ENCODE peak calls at places on chromosomes 11 and 22, in eight cellular contexts. One of them, this sample, is unnamed.

GRCh38 chr22:33653525-33654063 is 266.7 kb downstream of the LARGE1 start:
- DNase-seq in IMR-90: no peak
- DNase-seq in mammary epithelial cell: no peak
- DNase-seq in GM23338: peak; percentile 39
- DNase-seq in H9: no peak
- DNase-seq in H1: no peak
- DNase-seq in HCT116: no peak
- DNase-seq in neural progenitor cell: no peak
- DNase-seq in this sample: no peak

GRCh38 chr11:117819096-117820040 is 5.2 kb downstream of the FXYD2 start:
- DNase-seq in IMR-90: peak; percentile 63
- DNase-seq in mammary epithelial cell: peak; percentile 66
- DNase-seq in GM23338: peak; percentile 90
- DNase-seq in H9: peak; percentile 87
- DNase-seq in H1: peak; percentile 86
- DNase-seq in HCT116: peak; percentile 70
- DNase-seq in neural progenitor cell: peak; percentile 83
- DNase-seq in this sample: peak; percentile 80

GRCh38 chr11:30919389-30920172 is 333.4 kb upstream of the MPPED2 start:
- DNase-seq in IMR-90: peak; percentile 39
- DNase-seq in mammary epithelial cell: no peak
- DNase-seq in GM23338: no peak
- DNase-seq in H9: no peak
- DNase-seq in H1: no peak
- DNase-seq in HCT116: no peak
- DNase-seq in neural progenitor cell: no peak
- DNase-seq in this sample: no peak

GRCh38 chr22:36971305-36971704 is 47.9 kb downstream of the TST start:
- DNase-seq in IMR-90: no peak
- DNase-seq in mammary epithelial cell: no peak
- DNase-seq in GM23338: no peak
- DNase-seq in H9: no peak
- DNase-seq in H1: no peak
- DNase-seq in HCT116: no peak
- DNase-seq in neural progenitor cell: no peak
- DNase-seq in this sample: no peak

GRCh38 chr11:5923789-5924188 is 18.3 kb upstream of the OR56A3 start:
- DNase-seq in IMR-90: no peak
- DNase-seq in mammary epithelial cell: peak; percentile 20
- DNase-seq in GM23338: no peak
- DNase-seq in H9: no peak
- DNase-seq in H1: no peak
- DNase-seq in HCT116: no peak
- DNase-seq in neural progenitor cell: no peak
- DNase-seq in this sample: no peak

GRCh38 chr11:62269654-62270278 is at the start of gene SCGB2A2:
- DNase-seq in IMR-90: no peak
- DNase-seq in mammary epithelial cell: peak; percentile 13
- DNase-seq in GM23338: peak; percentile 55
- DNase-seq in H9: no peak
- DNase-seq in H1: no peak
- DNase-seq in HCT116: peak; percentile 8
- DNase-seq in neural progenitor cell: no peak
- DNase-seq in this sample: no peak

GRCh38 chr22:30605449-30606110 is 1.4 kb upstream of the TCN2 start:
- DNase-seq in IMR-90: peak; percentile 25
- DNase-seq in mammary epithelial cell: peak; percentile 11
- DNase-seq in GM23338: peak; percentile 75
- DNase-seq in H9: peak; percentile 60
- DNase-seq in H1: peak; percentile 63
- DNase-seq in HCT116: peak; percentile 52
- DNase-seq in neural progenitor cell: peak; percentile 47
- DNase-seq in this sample: peak; percentile 83

GRCh38 chr11:105665281-105665680 is 55.4 kb downstream of the GRIA4 start:
- DNase-seq in IMR-90: no peak
- DNase-seq in mammary epithelial cell: no peak
- DNase-seq in GM23338: peak; percentile 16
- DNase-seq in H9: no peak
- DNase-seq in H1: no peak
- DNase-seq in HCT116: no peak
- DNase-seq in neural progenitor cell: no peak
- DNase-seq in this sample: no peak

GRCh38 chr22:29130490-29130889 is 57.7 kb downstream of the KREMEN1 start:
- DNase-seq in IMR-90: no peak
- DNase-seq in mammary epithelial cell: no peak
- DNase-seq in GM23338: no peak
- DNase-seq in H9: no peak
- DNase-seq in H1: no peak
- DNase-seq in HCT116: no peak
- DNase-seq in neural progenitor cell: no peak
- DNase-seq in this sample: no peak

GRCh38 chr11:102920118-102920684 is 35.3 kb downstream of the MMP13 start:
- DNase-seq in IMR-90: no peak
- DNase-seq in mammary epithelial cell: no peak
- DNase-seq in GM23338: no peak
- DNase-seq in H9: no peak
- DNase-seq in H1: no peak
- DNase-seq in HCT116: no peak
- DNase-seq in neural progenitor cell: no peak
- DNase-seq in this sample: peak; percentile 60

GRCh38 chr11:131025020-131025419 is 108.7 kb upstream of the SNX19 start:
- DNase-seq in IMR-90: peak; percentile 72
- DNase-seq in mammary epithelial cell: peak; percentile 49
- DNase-seq in GM23338: peak; percentile 85
- DNase-seq in H9: peak; percentile 59
- DNase-seq in H1: no peak
- DNase-seq in HCT116: no peak
- DNase-seq in neural progenitor cell: peak; percentile 61
- DNase-seq in this sample: no peak

GRCh38 chr11:76659672-76660532 is 10.6 kb downstream of the LRRC32 start:
- DNase-seq in IMR-90: no peak
- DNase-seq in mammary epithelial cell: no peak
- DNase-seq in GM23338: no peak
- DNase-seq in H9: no peak
- DNase-seq in H1: no peak
- DNase-seq in HCT116: no peak
- DNase-seq in neural progenitor cell: no peak
- DNase-seq in this sample: no peak

GRCh38 chr22:23396362-23397007 is 183.6 kb downstream of the IGLL1 start:
- DNase-seq in IMR-90: no peak
- DNase-seq in mammary epithelial cell: no peak
- DNase-seq in GM23338: no peak
- DNase-seq in H9: no peak
- DNase-seq in H1: no peak
- DNase-seq in HCT116: no peak
- DNase-seq in neural progenitor cell: no peak
- DNase-seq in this sample: peak; percentile 52

GRCh38 chr11:128392259-128392658 is 195.1 kb downstream of the ETS1 start:
- DNase-seq in IMR-90: no peak
- DNase-seq in mammary epithelial cell: no peak
- DNase-seq in GM23338: no peak
- DNase-seq in H9: no peak
- DNase-seq in H1: no peak
- DNase-seq in HCT116: no peak
- DNase-seq in neural progenitor cell: peak; percentile 10
- DNase-seq in this sample: no peak

GRCh38 chr11:1088927-1089737 is 14.5 kb downstream of the MUC2 start:
- DNase-seq in IMR-90: no peak
- DNase-seq in mammary epithelial cell: no peak
- DNase-seq in GM23338: no peak
- DNase-seq in H9: no peak
- DNase-seq in H1: no peak
- DNase-seq in HCT116: no peak
- DNase-seq in neural progenitor cell: no peak
- DNase-seq in this sample: no peak

GRCh38 chr11:1163911-1164735 is 6.4 kb downstream of the MUC5AC start:
- DNase-seq in IMR-90: no peak
- DNase-seq in mammary epithelial cell: no peak
- DNase-seq in GM23338: no peak
- DNase-seq in H9: no peak
- DNase-seq in H1: no peak
- DNase-seq in HCT116: no peak
- DNase-seq in neural progenitor cell: no peak
- DNase-seq in this sample: no peak

GRCh38 chr22:28989912-28990311 is 71.7 kb downstream of the C22orf31 start:
- DNase-seq in IMR-90: no peak
- DNase-seq in mammary epithelial cell: no peak
- DNase-seq in GM23338: no peak
- DNase-seq in H9: no peak
- DNase-seq in H1: no peak
- DNase-seq in HCT116: no peak
- DNase-seq in neural progenitor cell: no peak
- DNase-seq in this sample: no peak

GRCh38 chr11:72723508-72723907 is 28.7 kb downstream of the ARAP1 start:
- DNase-seq in IMR-90: no peak
- DNase-seq in mammary epithelial cell: no peak
- DNase-seq in GM23338: no peak
- DNase-seq in H9: no peak
- DNase-seq in H1: no peak
- DNase-seq in HCT116: no peak
- DNase-seq in neural progenitor cell: no peak
- DNase-seq in this sample: no peak

GRCh38 chr11:94171693-94172440 is 43.2 kb downstream of the PANX1 start:
- DNase-seq in IMR-90: peak; percentile 50
- DNase-seq in mammary epithelial cell: peak; percentile 10
- DNase-seq in GM23338: peak; percentile 88
- DNase-seq in H9: peak; percentile 73
- DNase-seq in H1: peak; percentile 83
- DNase-seq in HCT116: peak; percentile 16
- DNase-seq in neural progenitor cell: peak; percentile 79
- DNase-seq in this sample: peak; percentile 93

GRCh38 chr11:13955971-13956421 is 6.5 kb upstream of the SPON1 start:
- DNase-seq in IMR-90: peak; percentile 71
- DNase-seq in mammary epithelial cell: no peak
- DNase-seq in GM23338: peak; percentile 84
- DNase-seq in H9: peak; percentile 71
- DNase-seq in H1: peak; percentile 63
- DNase-seq in HCT116: peak; percentile 54
- DNase-seq in neural progenitor cell: peak; percentile 83
- DNase-seq in this sample: peak; percentile 75

DNA sequence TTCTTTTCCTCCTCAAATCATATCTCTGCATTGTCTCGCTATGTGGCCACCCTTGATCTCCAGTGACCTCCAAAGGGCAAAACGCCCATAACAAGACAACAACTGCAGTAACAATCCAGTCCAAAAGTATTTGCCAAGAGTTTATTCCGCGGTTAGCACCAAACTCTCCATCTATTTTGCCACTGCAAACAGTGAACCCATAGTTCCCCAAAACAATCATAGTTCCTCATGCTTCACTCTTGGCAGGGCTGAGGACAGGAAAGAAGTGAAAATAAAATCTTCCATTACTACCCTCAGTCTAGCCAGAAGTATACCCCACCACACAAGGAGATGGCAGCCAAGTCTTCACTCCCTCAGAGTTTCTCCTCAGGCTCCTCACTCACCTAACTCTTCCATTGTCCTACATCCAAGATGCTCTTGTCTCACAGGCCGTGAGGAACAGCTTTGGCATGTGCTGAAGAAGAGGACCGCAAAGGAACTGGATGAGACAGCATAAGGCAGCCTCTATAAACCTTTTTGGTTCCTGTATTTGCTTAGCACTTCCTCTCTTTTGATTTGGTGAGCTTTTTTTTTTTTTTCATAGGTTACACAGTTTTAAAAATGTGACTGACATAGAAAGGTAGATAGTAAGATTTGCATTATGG is at the start of gene LPXN:
- DNase-seq in IMR-90: peak; percentile 63
- DNase-seq in mammary epithelial cell: peak; percentile 79
- DNase-seq in GM23338: no peak
- DNase-seq in H9: no peak
- DNase-seq in H1: no peak
- DNase-seq in HCT116: no peak
- DNase-seq in neural progenitor cell: no peak
- DNase-seq in this sample: peak; percentile 93
- H2AFZ ChIP-seq in IMR-90: peak within 1 kb of the TSS; percentile 67
- H2AFZ ChIP-seq in mammary epithelial cell: peak within 1 kb of the TSS; percentile 59
- H2AFZ ChIP-seq in GM23338: no peak within 1 kb of the TSS
- H2AFZ ChIP-seq in H9: no peak within 1 kb of the TSS
- H2AFZ ChIP-seq in H1: no peak within 1 kb of the TSS
- H2AFZ ChIP-seq in HCT116: no peak within 1 kb of the TSS
- H2AFZ ChIP-seq in neural progenitor cell: no peak within 1 kb of the TSS
- H2AFZ ChIP-seq in this sample: no peak within 1 kb of the TSS

GRCh38 chr11:17400048-17400775 is 11.8 kb upstream of the KCNJ11 start:
- DNase-seq in IMR-90: no peak
- DNase-seq in mammary epithelial cell: no peak
- DNase-seq in GM23338: no peak
- DNase-seq in H9: no peak
- DNase-seq in H1: no peak
- DNase-seq in HCT116: no peak
- DNase-seq in neural progenitor cell: no peak
- DNase-seq in this sample: peak; percentile 50
- H2AFZ ChIP-seq in IMR-90: peak overlapping the region; percentile 14
- H2AFZ ChIP-seq in mammary epithelial cell: no peak overlapping the region
- H2AFZ ChIP-seq in GM23338: no peak overlapping the region
- H2AFZ ChIP-seq in H9: no peak overlapping the region
- H2AFZ ChIP-seq in H1: no peak overlapping the region
- H2AFZ ChIP-seq in HCT116: no peak overlapping the region
- H2AFZ ChIP-seq in neural progenitor cell: no peak overlapping the region
- H2AFZ ChIP-seq in this sample: peak overlapping the region; percentile 72

GRCh38 chr11:12502950-12503579 is 125.7 kb downstream of the PARVA start:
- DNase-seq in IMR-90: peak; percentile 47
- DNase-seq in mammary epithelial cell: no peak
- DNase-seq in GM23338: no peak
- DNase-seq in H9: no peak
- DNase-seq in H1: peak; percentile 30
- DNase-seq in HCT116: no peak
- DNase-seq in neural progenitor cell: no peak
- DNase-seq in this sample: no peak
- H2AFZ ChIP-seq in IMR-90: no peak overlapping the region
- H2AFZ ChIP-seq in mammary epithelial cell: no peak overlapping the region
- H2AFZ ChIP-seq in GM23338: no peak overlapping the region
- H2AFZ ChIP-seq in H9: no peak overlapping the region
- H2AFZ ChIP-seq in H1: no peak overlapping the region
- H2AFZ ChIP-seq in HCT116: no peak overlapping the region
- H2AFZ ChIP-seq in neural progenitor cell: no peak overlapping the region
- H2AFZ ChIP-seq in this sample: no peak overlapping the region

GRCh38 chr11:75100314-75100713 is 3.6 kb upstream of the OR2AT4 start:
- DNase-seq in IMR-90: peak; percentile 81
- DNase-seq in mammary epithelial cell: peak; percentile 74
- DNase-seq in GM23338: no peak
- DNase-seq in H9: no peak
- DNase-seq in H1: no peak
- DNase-seq in HCT116: no peak
- DNase-seq in neural progenitor cell: no peak
- DNase-seq in this sample: no peak

GRCh38 chr11:75101424-75102128 is 4.9 kb upstream of the OR2AT4 start:
- DNase-seq in IMR-90: no peak
- DNase-seq in mammary epithelial cell: no peak
- DNase-seq in GM23338: no peak
- DNase-seq in H9: no peak
- DNase-seq in H1: no peak
- DNase-seq in HCT116: no peak
- DNase-seq in neural progenitor cell: no peak
- DNase-seq in this sample: no peak

GRCh38 chr11:75105462-75105925 is 8.8 kb upstream of the OR2AT4 start:
- DNase-seq in IMR-90: no peak
- DNase-seq in mammary epithelial cell: no peak
- DNase-seq in GM23338: peak; percentile 84
- DNase-seq in H9: peak; percentile 87
- DNase-seq in H1: no peak
- DNase-seq in HCT116: peak; percentile 39
- DNase-seq in neural progenitor cell: peak; percentile 83
- DNase-seq in this sample: no peak

GRCh38 chr11:75107187-75107586 is 10.5 kb upstream of the OR2AT4 start:
- DNase-seq in IMR-90: peak; percentile 19
- DNase-seq in mammary epithelial cell: no peak
- DNase-seq in GM23338: no peak
- DNase-seq in H9: no peak
- DNase-seq in H1: no peak
- DNase-seq in HCT116: no peak
- DNase-seq in neural progenitor cell: no peak
- DNase-seq in this sample: no peak

GRCh38 chr11:75103380-75104026 is 6.8 kb upstream of the OR2AT4 start:
- DNase-seq in IMR-90: peak; percentile 86
- DNase-seq in mammary epithelial cell: peak; percentile 34
- DNase-seq in GM23338: no peak
- DNase-seq in H9: no peak
- DNase-seq in H1: no peak
- DNase-seq in HCT116: no peak
- DNase-seq in neural progenitor cell: no peak
- DNase-seq in this sample: no peak
- H2AFZ ChIP-seq in IMR-90: no peak overlapping the region
- H2AFZ ChIP-seq in mammary epithelial cell: no peak overlapping the region
- H2AFZ ChIP-seq in GM23338: no peak overlapping the region
- H2AFZ ChIP-seq in H9: no peak overlapping the region
- H2AFZ ChIP-seq in H1: no peak overlapping the region
- H2AFZ ChIP-seq in HCT116: no peak overlapping the region
- H2AFZ ChIP-seq in neural progenitor cell: no peak overlapping the region
- H2AFZ ChIP-seq in this sample: no peak overlapping the region

This sample was measured in Karpas-422.